ENCODE peak calls at places on chromosomes 4 and X, in six cellular contexts. P is EH; B is H7; K is stimulated activated CD4-positive, alpha-beta T cell treated with anti-CD3 and anti-CD28 coated beads, TNF-alpha, amount 100 ng/mL, for 48 hours; U is T follicular helper cell; R is activated naive CD4-positive, alpha-beta T cell treated with anti-CD3 and anti-CD28 coated beads for 36 hours. F is an unnamed sample.

GRCh38 chr4:38601244-38601915 is 62.6 kb upstream of the KLF3 start:
- DNase-seq in U (no peak), B (no peak), R (no peak), P (peak), K (no peak), F (no peak)

GRCh38 chrX:8042304-8042703 is 115.1 kb upstream of the PNPLA4 start:
- DNase-seq in K (no peak), P (no peak), U (no peak), R (no peak), B (peak), F (no peak)

GRCh38 chrX:34546366-34546765 is 110.7 kb downstream of the TMEM47 start:
- DNase-seq in P (no peak), U (no peak), B (no peak), K (no peak), R (no peak), F (no peak)

GRCh38 chrX:133868687-133869086 is 116.7 kb downstream of the GPC3 start:
- DNase-seq in U (no peak), B (no peak), P (no peak), K (no peak), R (no peak), F (no peak)

GRCh38 chr4:149322203-149322602 is 493.4 kb downstream of the IQCM start:
- DNase-seq in K (no peak), U (no peak), B (no peak), R (no peak), P (no peak), F (no peak)

GRCh38 chrX:16022580-16023170 is 100.7 kb upstream of the GRPR start:
- DNase-seq in B (no peak), K (no peak), P (peak), U (no peak), R (no peak), F (no peak)

GRCh38 chrX:30864383-30864785 is 24.7 kb downstream of the TAB3 start:
- DNase-seq in R (no peak), K (no peak), P (no peak), B (no peak), U (no peak), F (no peak)

GRCh38 chr4:124276461-124276860 is 436.1 kb downstream of the ANKRD50 start:
- DNase-seq in P (peak), U (no peak), K (no peak), B (no peak), R (no peak), F (no peak)

GRCh38 chr4:7335363-7336066 is 99.2 kb downstream of the PSAPL1 start:
- DNase-seq in R (peak), B (peak), K (peak), P (peak), U (no peak), F (peak)

F was measured in 8988T.